ENCODE peak calls at places on chromosomes 3 and 15, in four cellular contexts. J is T-cell, X is choroid plexus epithelial cell, N is dermis microvascular lymphatic vessel endothelial cell. R is an unnamed sample.

GRCh38 chr15:86002444-86002843 is 77.2 kb upstream of the AGBL1 start:
- DNase-seq in N (no peak), J (no peak), X (no peak), R (no peak)

GRCh38 chr3:157333551-157333991 is 103.1 kb upstream of the PTX3 start:
- DNase-seq in J (no peak), N (no peak), X (peak), R (no peak)

GRCh38 chr15:50182233-50183013 is 427 bp downstream of the SLC27A2 start:
- DNase-seq in J (peak), X (peak), N (peak), R (peak)

GRCh38 chr15:67107014-67107812 is 41.8 kb downstream of the SMAD3 start:
- DNase-seq in N (peak), J (no peak), X (peak), R (peak)

GRCh38 chr15:41827290-41827879 is 507 bp upstream of the JMJD7 start:
- DNase-seq in X (no peak), J (no peak), N (no peak), R (no peak)

GRCh38 chr15:85742186-85742751 is 52.5 kb downstream of the KLHL25 start:
- DNase-seq in J (no peak), N (no peak), X (peak), R (no peak)

GRCh38 chr3:98702166-98702565 is 61.0 kb upstream of the ST3GAL6 start:
- DNase-seq in J (no peak), N (peak), X (no peak), R (no peak)

GRCh38 chr15:89531796-89532537 is 35.6 kb upstream of the RHCG start:
- DNase-seq in X (peak), J (no peak), N (peak), R (no peak)

GRCh38 chr3:9165441-9165840 is 84.0 kb downstream of the SRGAP3 start:
- DNase-seq in X (no peak), J (no peak), N (no peak), R (no peak)

GRCh38 chr15:44588541-44588940 is 51.6 kb downstream of the EIF3J start:
- DNase-seq in X (no peak), J (no peak), N (no peak), R (no peak)

GRCh38 chr3:9786825-9787654 is 5.2 kb downstream of the TADA3 start:
- DNase-seq in X (no peak), J (no peak), N (no peak), R (no peak)

GRCh38 chr15:43330780-43331086 is 360 bp upstream of the LCMT2 start:
- DNase-seq in J (no peak), N (no peak), X (no peak), R (no peak)

GRCh38 chr3:106824856-106825255 is 552.4 kb upstream of the CCDC54 start:
- DNase-seq in J (no peak), X (peak), N (peak), R (peak)